ENCODE peak calls at places on chromosome 4, in four cellular contexts. L, Q, P and A are unnamed samples. For H3K4me1 and H3K9me3, the result is how much of the 10 kb centered on the place peaks cover.

GRCh38 chr4:70734168-70734954 is 12.6 kb downstream of the RUFY3 start:
- DNase-seq in Q (no peak), P (no peak), L (peak), A (no peak)

GRCh38 chr4:24793219-24794005 is 2.0 kb upstream of the SOD3 start:
- DNase-seq in Q (no peak), L (no peak), P (no peak), A (no peak)

GRCh38 chr4:186660403-186660802 is 63.3 kb downstream of the FAT1 start:
- DNase-seq in L (no peak), P (no peak), Q (no peak), A (no peak)

GRCh38 chr4:139243448-139244365 is 36.3 kb downstream of the MGARP start:
- DNase-seq in Q (no peak), P (no peak), L (no peak), A (peak)

GRCh38 chr4:39043697-39044363 is 11.6 kb upstream of the TMEM156 start:
- DNase-seq in Q (no peak), P (no peak), L (peak), A (no peak)

GRCh38 chr4:129109965-129110824 is 14.2 kb downstream of the C4orf33 start:
- DNase-seq in Q (no peak), L (no peak), P (peak), A (no peak)

GRCh38 chr4:170687751-170688150 is 598.0 kb upstream of the AADAT start:
- DNase-seq in Q (no peak), P (peak), L (no peak), A (no peak)

GRCh38 chr4:6364146-6364545 is 94.5 kb downstream of the WFS1 start:
- DNase-seq in Q (no peak), L (no peak), P (no peak), A (no peak)

GRCh38 chr4:153447175-153447887 is 18.8 kb upstream of the TMEM131L start:
- DNase-seq in Q (no peak), L (no peak), P (no peak), A (no peak)

GRCh38 chr4:7425171-7425570 is 9.6 kb downstream of the PSAPL1 start:
- DNase-seq in Q (no peak), P (no peak), L (no peak), A (no peak)

GRCh38 chr4:93788712-93789111 is 39.8 kb upstream of the ATOH1 start:
- DNase-seq in P (no peak), L (peak), Q (no peak), A (no peak)

GRCh38 chr4:76067652-76068286 is 6.7 kb upstream of the ART3 start:
- DNase-seq in L (peak), P (peak), Q (peak), A (peak)

GRCh38 chr4:87375719-87376291 is 15.2 kb downstream of the HSD17B11 start:
- DNase-seq in Q (no peak), L (peak), P (no peak), A (peak)

GRCh38 chr4:81504685-81505598 is 33.2 kb upstream of the RASGEF1B start:
- DNase-seq in P (no peak), Q (peak), L (no peak), A (no peak)

GRCh38 chr4:96504386-96504785 is 664.5 kb downstream of the PDHA2 start:
- DNase-seq in Q (no peak), L (no peak), P (no peak), A (no peak)

GRCh38 chr4:7043521-7044414 is 596 bp downstream of the TADA2B start:
- DNase-seq in P (peak), Q (peak), L (peak), A (peak)

GRCh38 chr4:17038510-17039176 is 140.2 kb upstream of the LDB2 start:
- DNase-seq in L (no peak), P (no peak), Q (no peak), A (no peak)

GRCh38 chr4:181966084-181966483 is 277.1 kb upstream of the TENM3 start:
- DNase-seq in Q (no peak), L (no peak), P (no peak), A (no peak)

GRCh38 chr4:13542577-13543042 is 1.7 kb downstream of the NKX3-2 start:
- DNase-seq in P (peak), L (no peak), Q (no peak), A (no peak)

GRCh38 chr4:25535278-25535677 is 120.4 kb upstream of the SLC34A2 start:
- DNase-seq in P (peak), Q (no peak), L (no peak), A (no peak)

GRCh38 chr4:78596111-78596742 is 44.7 kb downstream of the ANXA3 start:
- DNase-seq in P (no peak), L (no peak), Q (no peak), A (no peak)

GRCh38 chr4:182339246-182339645 is 96.0 kb downstream of the TENM3 start:
- DNase-seq in Q (no peak), L (no peak), P (peak), A (no peak)

GRCh38 chr4:174874898-174875297 is 43.3 kb upstream of the ADAM29 start:
- DNase-seq in L (no peak), Q (no peak), P (no peak), A (no peak)

GRCh38 chr4:149344436-149344835 is 471.2 kb downstream of the IQCM start:
- DNase-seq in P (no peak), Q (no peak), L (no peak), A (no peak)

GRCh38 chr4:164948943-164949342 is 28.5 kb downstream of the TRIM61 start:
- DNase-seq in L (no peak), Q (no peak), P (no peak), A (no peak)

GRCh38 chr4:73021634-73022033 is 47.9 kb downstream of the COX18 start:
- DNase-seq in Q (no peak), P (no peak), L (peak), A (no peak)

GRCh38 chr4:163157157-163157556 is 9.5 kb downstream of the NAF1 start:
- DNase-seq in L (no peak), P (no peak), Q (no peak), A (no peak)

GRCh38 chr4:44722001-44722400 is 4.4 kb downstream of the GNPDA2 start:
- DNase-seq in P (no peak), L (no peak), Q (no peak), A (no peak)

GRCh38 chr4:156638925-156639605 is 332.5 kb downstream of the PDGFC start:
- DNase-seq in Q (no peak), P (no peak), L (no peak), A (no peak)

GRCh38 chr4:116099596-116099995 is 985.8 kb downstream of the TRAM1L1 start:
- DNase-seq in L (no peak), P (no peak), Q (no peak), A (no peak)

GRCh38 chr4:138845051-138845450 is 170.5 kb upstream of the NOCT start:
- DNase-seq in Q (no peak), L (no peak), P (peak), A (no peak)

GRCh38 chr4:107896651-107897050 is 34.7 kb upstream of the CYP2U1 start:
- DNase-seq in P (no peak), Q (no peak), L (no peak), A (no peak)

GRCh38 chr4:42750091-42750490 is 93.2 kb upstream of the ATP8A1 start:
- DNase-seq in P (peak), Q (no peak), L (peak), A (no peak)

GRCh38 chr4:55784747-55785146 is 34.8 kb upstream of the EXOC1L start:
- DNase-seq in P (peak), Q (no peak), L (no peak), A (no peak)

GRCh38 chr4:151527699-151528098 is 118.7 kb downstream of the FHIP1A start:
- DNase-seq in L (no peak), P (no peak), Q (no peak), A (peak)

GRCh38 chr4:151522790-151523332 is 113.9 kb downstream of the FHIP1A start:
- DNase-seq in Q (no peak), P (no peak), L (no peak), A (no peak)

GRCh38 chr4:151519728-151520415 is 110.9 kb downstream of the FHIP1A start:
- DNase-seq in Q (no peak), P (no peak), L (no peak), A (no peak)

GRCh38 chr4:151529187-151529586 is 120.2 kb downstream of the FHIP1A start:
- DNase-seq in P (no peak), Q (no peak), L (no peak), A (no peak)

GRCh38 chr4:151524610-151525009 is 115.6 kb downstream of the FHIP1A start:
- DNase-seq in L (no peak), Q (no peak), P (peak), A (no peak)
- H3K4me1 ChIP-seq in L (under half), Q (under half), P (under half), A (under half)

DNA sequence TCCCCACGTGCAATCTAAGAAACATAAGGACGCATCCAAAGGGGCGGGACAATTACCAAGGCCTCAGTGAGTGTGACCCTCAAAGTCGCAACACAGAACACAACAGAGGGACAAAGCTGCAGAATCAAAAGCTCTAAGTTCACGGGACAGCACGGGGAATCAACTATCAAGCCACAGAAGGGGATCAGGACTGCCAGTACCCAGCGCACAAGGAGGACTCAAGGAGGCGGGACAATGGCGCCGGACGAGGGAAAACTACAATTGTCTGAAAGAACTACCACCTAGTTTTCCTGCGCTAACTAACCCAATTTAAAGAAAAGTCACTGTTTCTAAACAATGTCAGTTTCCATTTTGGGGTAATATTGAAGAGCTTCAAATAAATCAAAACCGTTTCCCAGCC is 1.3 kb downstream of the FAM53A start:
- DNase-seq in L (no peak), P (no peak), Q (no peak), A (no peak)
- H3K4me3 ChIP-seq in L (no peak), P (peak), Q (no peak), A (no peak)

DNA sequence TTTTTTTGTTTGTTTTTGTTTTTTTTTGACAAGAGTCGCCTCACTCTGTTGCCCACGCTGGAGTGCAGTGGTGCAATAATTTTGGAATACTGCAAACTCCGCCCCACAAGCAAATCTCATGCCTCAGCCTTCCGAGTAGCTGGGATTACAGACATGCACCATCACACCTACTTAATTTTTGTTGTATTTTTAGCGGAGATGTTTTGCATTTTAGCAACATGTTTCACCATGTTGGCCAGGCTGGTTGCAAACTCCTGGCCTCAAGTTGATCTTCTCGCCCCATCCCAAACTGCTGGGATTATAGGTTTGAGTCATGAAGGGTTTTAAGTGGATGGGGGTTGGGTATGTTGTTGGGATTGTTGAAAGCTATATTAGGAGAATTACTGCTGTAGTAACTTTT is 270.9 kb upstream of the LCORL start:
- DNase-seq in L (no peak), Q (no peak), P (no peak), A (no peak)
- H3K9me3 ChIP-seq in L (under half), Q (under half), P (under half), A (under half)

DNA sequence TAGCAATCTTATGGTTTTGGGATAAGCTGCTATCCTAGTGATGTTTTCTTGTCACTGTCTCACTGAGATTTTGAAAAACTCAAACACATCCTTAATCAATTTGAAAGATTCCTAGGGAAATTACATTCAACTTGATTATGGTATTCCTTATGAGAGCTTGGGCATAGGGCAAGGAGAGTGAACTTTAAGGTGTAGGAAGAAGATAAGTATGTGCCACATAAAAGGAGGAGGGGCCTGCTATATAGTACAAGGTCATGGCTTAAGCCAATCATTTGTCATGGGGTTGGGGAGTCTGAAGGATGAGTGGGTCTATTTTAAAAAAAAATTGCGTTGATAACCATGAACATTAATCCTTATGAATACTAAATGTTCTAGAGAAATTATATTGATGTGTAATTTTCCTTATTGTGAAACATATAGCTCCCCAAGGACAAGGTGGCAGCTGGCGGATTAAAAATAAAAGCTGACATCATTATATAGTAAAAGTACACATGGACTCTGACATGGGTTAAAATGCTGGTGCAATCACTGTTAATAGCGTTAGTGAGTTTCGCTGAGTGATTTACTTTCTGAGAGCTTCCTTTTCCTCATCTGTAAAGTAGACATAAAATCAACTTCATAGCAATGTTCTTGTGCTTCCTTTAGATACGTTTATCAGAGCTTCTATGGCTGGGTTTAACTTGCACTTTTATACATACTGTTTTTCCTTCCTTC is 17.4 kb downstream of the GALNT7 start:
- DNase-seq in P (no peak), Q (no peak), L (peak), A (no peak)
- H3K4me1 ChIP-seq in P (under half), Q (under half), L (half or more), A (under half)

DNA sequence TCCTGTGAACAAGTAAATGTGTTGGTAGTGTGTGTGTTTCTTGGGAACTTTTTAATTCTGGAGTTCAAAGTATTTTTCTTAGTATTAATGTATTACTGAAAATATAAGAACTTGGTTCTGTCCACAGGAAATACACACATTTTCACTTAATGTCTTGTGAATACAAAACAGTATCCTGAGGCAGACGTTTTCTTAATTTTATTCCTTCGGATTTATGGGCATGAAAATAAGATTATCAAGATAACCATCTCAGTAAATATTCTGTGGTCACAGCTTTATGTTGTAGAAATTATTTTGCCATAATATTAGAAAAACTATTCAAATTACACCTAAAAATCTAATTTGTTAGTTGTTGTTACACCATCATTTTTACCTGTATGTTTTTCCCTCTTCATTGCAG is 29.8 kb downstream of the NFKB1 start:
- DNase-seq in Q (no peak), L (no peak), P (no peak), A (no peak)
- H3K4me3 ChIP-seq in Q (no peak), L (no peak), P (no peak), A (no peak)